ENCODE peak calls at places on chromosomes 5 and 9, in four cellular contexts. A is activated T-helper 1 cell treated with anti-CD3 and anti-CD28 coated beads, Interleukin-2, amount 50 U/mL, for 16 hours; U is EH; D is HFF-Myc. K is an unnamed sample.

GRCh38 chr9:6584881-6585597 is 60.5 kb downstream of the GLDC start:
- DNase-seq in A (no peak), U (peak), D (no peak), K (peak)

GRCh38 chr5:159166416-159166815 is 42.9 kb downstream of the RNF145 start:
- DNase-seq in A (no peak), U (no peak), D (no peak), K (no peak)

GRCh38 chr9:26326473-26327044 is 566.0 kb downstream of the CAAP1 start:
- DNase-seq in A (no peak), U (peak), D (peak), K (peak)

GRCh38 chr9:21481470-21482057 is 549 bp downstream of the IFNE start:
- DNase-seq in A (no peak), U (no peak), D (no peak), K (no peak)

GRCh38 chr9:86714976-86715375 is 232.3 kb downstream of the GAS1 start:
- DNase-seq in A (no peak), U (peak), D (no peak), K (peak)

GRCh38 chr5:10894445-10895054 is 133.5 kb upstream of the DAP start:
- DNase-seq in A (no peak), U (peak), D (no peak), K (no peak)

GRCh38 chr5:14420136-14420808 is 161.3 kb upstream of the OTULINL start:
- DNase-seq in A (no peak), U (peak), D (no peak), K (peak)

GRCh38 chr9:113580041-113580953 is 116.8 kb downstream of the RGS3 start:
- DNase-seq in A (peak), U (peak), D (no peak), K (no peak)

GRCh38 chr5:402615-403359 is 40.2 kb upstream of the EXOC3 start:
- DNase-seq in A (no peak), U (no peak), D (no peak), K (no peak)

GRCh38 chr5:159965031-159965837 is 43.7 kb upstream of the TTC1 start:
- DNase-seq in A (no peak), U (peak), D (peak), K (peak)

GRCh38 chr9:112348257-112348992 is 15.0 kb upstream of the PTBP3 start:
- DNase-seq in A (peak), U (peak), D (no peak), K (peak)

GRCh38 chr5:39437469-39437868 is 12.7 kb upstream of the DAB2 start:
- DNase-seq in A (no peak), U (no peak), D (no peak), K (no peak)

GRCh38 chr5:179768326-179769085 is 25.3 kb upstream of the LTC4S start:
- DNase-seq in A (no peak), U (no peak), D (no peak), K (no peak)

GRCh38 chr5:160291467-160291866 is 20.9 kb downstream of the CCNJL start:
- DNase-seq in A (no peak), U (no peak), D (no peak), K (no peak)

GRCh38 chr5:93476211-93476851 is 104.7 kb downstream of the NR2F1-AS1 start:
- DNase-seq in A (no peak), U (peak), D (no peak), K (peak)

GRCh38 chr9:134191455-134192209 is 27.3 kb upstream of the RNU6ATAC start:
- DNase-seq in A (no peak), U (no peak), D (no peak), K (no peak)

K was measured in HFFc6.